ENCODE peak calls at places on chromosomes 11 and 22, in eight cellular contexts. One of them, this sample, is unnamed.

GRCh38 chr11:15236514-15236913 is 121.8 kb downstream of the INSC start:
- DNase-seq in brain microvascular endothelial cell: no peak
- DNase-seq in psoas muscle: no peak
- DNase-seq in fibroblast of lung: no peak
- DNase-seq in cardiac fibroblast: no peak
- DNase-seq in AG04449: no peak
- DNase-seq in upper lobe of right lung: no peak
- DNase-seq in ovary: no peak
- DNase-seq in this sample: no peak

GRCh38 chr11:6599884-6600390 is 3.5 kb downstream of the RRP8 start:
- DNase-seq in ovary: no peak
- DNase-seq in brain microvascular endothelial cell: no peak
- DNase-seq in psoas muscle: no peak
- DNase-seq in upper lobe of right lung: peak
- DNase-seq in AG04449: no peak
- DNase-seq in fibroblast of lung: no peak
- DNase-seq in cardiac fibroblast: no peak
- DNase-seq in this sample: no peak

GRCh38 chr11:75524576-75525432 is 937 bp downstream of the GDPD5 start:
- DNase-seq in psoas muscle: peak
- DNase-seq in upper lobe of right lung: no peak
- DNase-seq in AG04449: no peak
- DNase-seq in brain microvascular endothelial cell: no peak
- DNase-seq in cardiac fibroblast: peak
- DNase-seq in fibroblast of lung: no peak
- DNase-seq in ovary: peak
- DNase-seq in this sample: no peak

GRCh38 chr11:65491614-65492386 is 7.0 kb upstream of the MALAT1 start:
- DNase-seq in psoas muscle: peak
- DNase-seq in AG04449: peak
- DNase-seq in fibroblast of lung: peak
- DNase-seq in brain microvascular endothelial cell: peak
- DNase-seq in upper lobe of right lung: peak
- DNase-seq in cardiac fibroblast: peak
- DNase-seq in ovary: peak
- DNase-seq in this sample: peak

GRCh38 chr11:10302744-10303557 is 1.9 kb upstream of the ADM start:
- DNase-seq in brain microvascular endothelial cell: peak
- DNase-seq in AG04449: no peak
- DNase-seq in upper lobe of right lung: peak
- DNase-seq in cardiac fibroblast: peak
- DNase-seq in fibroblast of lung: peak
- DNase-seq in psoas muscle: peak
- DNase-seq in ovary: peak
- DNase-seq in this sample: peak

GRCh38 chr22:30187726-30188407 is 58.7 kb downstream of the LIF start:
- DNase-seq in brain microvascular endothelial cell: no peak
- DNase-seq in cardiac fibroblast: peak
- DNase-seq in psoas muscle: no peak
- DNase-seq in AG04449: no peak
- DNase-seq in ovary: no peak
- DNase-seq in fibroblast of lung: peak
- DNase-seq in upper lobe of right lung: no peak
- DNase-seq in this sample: peak

GRCh38 chr11:68816917-68817419 is 24.7 kb downstream of the CPT1A start:
- DNase-seq in psoas muscle: no peak
- DNase-seq in fibroblast of lung: peak
- DNase-seq in cardiac fibroblast: no peak
- DNase-seq in brain microvascular endothelial cell: no peak
- DNase-seq in ovary: no peak
- DNase-seq in upper lobe of right lung: no peak
- DNase-seq in AG04449: no peak
- DNase-seq in this sample: no peak

GRCh38 chr22:38601221-38601764 is 31.3 kb upstream of the DMC1 start:
- DNase-seq in fibroblast of lung: no peak
- DNase-seq in ovary: no peak
- DNase-seq in brain microvascular endothelial cell: no peak
- DNase-seq in upper lobe of right lung: no peak
- DNase-seq in psoas muscle: no peak
- DNase-seq in AG04449: no peak
- DNase-seq in cardiac fibroblast: no peak
- DNase-seq in this sample: no peak

GRCh38 chr11:46348986-46349401 is 1.7 kb downstream of the DGKZ start:
- DNase-seq in AG04449: no peak
- DNase-seq in upper lobe of right lung: no peak
- DNase-seq in brain microvascular endothelial cell: no peak
- DNase-seq in psoas muscle: no peak
- DNase-seq in fibroblast of lung: no peak
- DNase-seq in cardiac fibroblast: no peak
- DNase-seq in ovary: no peak
- DNase-seq in this sample: no peak

GRCh38 chr11:94212898-94213297 is 84.3 kb downstream of the PANX1 start:
- DNase-seq in AG04449: no peak
- DNase-seq in psoas muscle: no peak
- DNase-seq in ovary: no peak
- DNase-seq in upper lobe of right lung: no peak
- DNase-seq in fibroblast of lung: no peak
- DNase-seq in cardiac fibroblast: no peak
- DNase-seq in brain microvascular endothelial cell: no peak
- DNase-seq in this sample: no peak

GRCh38 chr11:2631161-2631560 is 68.6 kb downstream of the KCNQ1OT1 start:
- DNase-seq in AG04449: no peak
- DNase-seq in ovary: no peak
- DNase-seq in upper lobe of right lung: no peak
- DNase-seq in brain microvascular endothelial cell: no peak
- DNase-seq in fibroblast of lung: no peak
- DNase-seq in cardiac fibroblast: no peak
- DNase-seq in psoas muscle: no peak
- DNase-seq in this sample: no peak

GRCh38 chr11:82606738-82607137 is 126.9 kb downstream of the FAM181B start:
- DNase-seq in psoas muscle: no peak
- DNase-seq in fibroblast of lung: no peak
- DNase-seq in AG04449: no peak
- DNase-seq in cardiac fibroblast: no peak
- DNase-seq in upper lobe of right lung: no peak
- DNase-seq in brain microvascular endothelial cell: no peak
- DNase-seq in ovary: no peak
- DNase-seq in this sample: no peak

GRCh38 chr22:35910013-35910860 is 118.4 kb downstream of the RBFOX2 start:
- DNase-seq in cardiac fibroblast: no peak
- DNase-seq in ovary: no peak
- DNase-seq in brain microvascular endothelial cell: no peak
- DNase-seq in psoas muscle: no peak
- DNase-seq in fibroblast of lung: peak
- DNase-seq in upper lobe of right lung: no peak
- DNase-seq in AG04449: no peak
- DNase-seq in this sample: no peak

GRCh38 chr11:121895919-121896318 is 220.1 kb downstream of the BLID start:
- DNase-seq in cardiac fibroblast: peak
- DNase-seq in ovary: no peak
- DNase-seq in brain microvascular endothelial cell: no peak
- DNase-seq in upper lobe of right lung: no peak
- DNase-seq in fibroblast of lung: peak
- DNase-seq in psoas muscle: no peak
- DNase-seq in AG04449: no peak
- DNase-seq in this sample: no peak

GRCh38 chr11:37905707-37906417 is 1307.8 kb upstream of the RAG2 start:
- DNase-seq in AG04449: no peak
- DNase-seq in psoas muscle: no peak
- DNase-seq in ovary: peak
- DNase-seq in fibroblast of lung: no peak
- DNase-seq in cardiac fibroblast: no peak
- DNase-seq in brain microvascular endothelial cell: no peak
- DNase-seq in upper lobe of right lung: no peak
- DNase-seq in this sample: no peak

GRCh38 chr11:10544491-10545470 is 3.8 kb upstream of the RNF141 start:
- DNase-seq in upper lobe of right lung: no peak
- DNase-seq in AG04449: no peak
- DNase-seq in cardiac fibroblast: no peak
- DNase-seq in ovary: no peak
- DNase-seq in fibroblast of lung: no peak
- DNase-seq in psoas muscle: peak
- DNase-seq in brain microvascular endothelial cell: no peak
- DNase-seq in this sample: no peak

GRCh38 chr11:110522456-110522855 is 92.7 kb downstream of the FDX1 start:
- DNase-seq in AG04449: no peak
- DNase-seq in brain microvascular endothelial cell: no peak
- DNase-seq in fibroblast of lung: no peak
- DNase-seq in upper lobe of right lung: no peak
- DNase-seq in psoas muscle: no peak
- DNase-seq in cardiac fibroblast: no peak
- DNase-seq in ovary: no peak
- DNase-seq in this sample: peak

GRCh38 chr11:2096001-2096918 is 42.9 kb downstream of the IGF2 start:
- DNase-seq in fibroblast of lung: peak
- DNase-seq in brain microvascular endothelial cell: peak
- DNase-seq in psoas muscle: peak
- DNase-seq in upper lobe of right lung: peak
- DNase-seq in AG04449: peak
- DNase-seq in cardiac fibroblast: peak
- DNase-seq in ovary: no peak
- DNase-seq in this sample: peak

GRCh38 chr22:46351767-46352166 is 16.3 kb downstream of the TRMU start:
- DNase-seq in upper lobe of right lung: peak
- DNase-seq in brain microvascular endothelial cell: no peak
- DNase-seq in psoas muscle: no peak
- DNase-seq in cardiac fibroblast: no peak
- DNase-seq in ovary: no peak
- DNase-seq in AG04449: no peak
- DNase-seq in fibroblast of lung: no peak
- DNase-seq in this sample: no peak

GRCh38 chr11:112454841-112455240 is 194.2 kb upstream of the PLET1 start:
- DNase-seq in upper lobe of right lung: no peak
- DNase-seq in AG04449: no peak
- DNase-seq in psoas muscle: no peak
- DNase-seq in cardiac fibroblast: no peak
- DNase-seq in fibroblast of lung: no peak
- DNase-seq in brain microvascular endothelial cell: no peak
- DNase-seq in ovary: no peak
- DNase-seq in this sample: no peak

GRCh38 chr11:72781313-72782080 is 12.3 kb downstream of the STARD10 start:
- DNase-seq in brain microvascular endothelial cell: no peak
- DNase-seq in fibroblast of lung: no peak
- DNase-seq in upper lobe of right lung: peak
- DNase-seq in psoas muscle: peak
- DNase-seq in AG04449: no peak
- DNase-seq in cardiac fibroblast: no peak
- DNase-seq in ovary: peak
- DNase-seq in this sample: no peak

GRCh38 chr11:118180300-118180703 is 3.9 kb upstream of the SCN2B start:
- DNase-seq in upper lobe of right lung: no peak
- DNase-seq in brain microvascular endothelial cell: no peak
- DNase-seq in psoas muscle: peak
- DNase-seq in cardiac fibroblast: peak
- DNase-seq in ovary: peak
- DNase-seq in AG04449: no peak
- DNase-seq in fibroblast of lung: peak
- DNase-seq in this sample: peak

GRCh38 chr11:66727282-66727882 is 1.6 kb downstream of the SPTBN2 start:
- DNase-seq in fibroblast of lung: peak
- DNase-seq in upper lobe of right lung: no peak
- DNase-seq in ovary: peak
- DNase-seq in psoas muscle: peak
- DNase-seq in brain microvascular endothelial cell: peak
- DNase-seq in AG04449: no peak
- DNase-seq in cardiac fibroblast: no peak
- DNase-seq in this sample: peak

DNA sequence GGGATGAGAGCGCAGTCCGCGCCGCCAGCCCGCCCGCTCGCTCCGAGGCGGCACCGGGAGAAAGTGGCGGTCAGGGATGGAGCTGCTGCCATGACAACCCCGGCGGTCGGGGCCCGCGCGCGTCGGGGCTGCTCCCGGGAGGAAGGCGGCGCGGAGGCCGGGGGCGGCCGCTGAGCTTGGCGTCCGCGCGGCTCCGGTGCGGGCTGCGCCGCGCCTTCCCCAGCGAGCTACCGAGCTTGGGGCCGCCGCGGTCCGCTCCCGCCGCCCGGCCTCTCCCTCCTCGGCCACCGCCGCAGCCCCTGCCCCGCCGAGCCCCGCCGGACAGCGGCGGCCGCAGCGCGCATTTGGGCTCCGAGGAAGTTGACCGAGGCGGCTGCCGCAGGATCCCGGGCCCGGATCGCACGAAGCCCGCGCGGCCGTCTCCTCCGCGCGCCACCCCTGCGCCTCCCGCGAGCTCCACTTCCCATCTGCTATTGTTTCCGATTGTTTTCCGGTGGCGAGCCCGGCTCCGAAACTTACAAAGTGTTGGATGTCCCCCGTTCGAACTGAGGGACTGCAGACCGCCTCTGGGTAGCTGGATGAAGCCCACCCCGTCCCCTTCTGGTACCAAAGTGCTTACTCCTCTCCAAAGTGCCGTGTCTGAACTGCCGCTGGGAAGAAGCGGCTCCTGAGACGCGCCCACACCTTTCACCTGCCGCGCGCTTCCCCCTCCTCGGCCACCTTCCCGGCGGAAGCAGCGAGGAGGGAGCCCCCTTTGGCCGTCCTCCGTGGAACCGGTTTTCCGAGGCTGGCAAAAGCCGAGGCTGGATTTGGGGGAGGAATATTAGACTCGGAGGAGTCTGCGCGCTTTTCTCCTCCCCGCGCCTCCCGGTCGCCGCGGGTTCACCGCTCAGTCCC is 540.3 kb downstream of the NTM start:
- DNase-seq in psoas muscle: no peak
- DNase-seq in AG04449: no peak
- DNase-seq in brain microvascular endothelial cell: peak
- DNase-seq in ovary: no peak
- DNase-seq in upper lobe of right lung: no peak
- DNase-seq in cardiac fibroblast: peak
- DNase-seq in fibroblast of lung: peak
- DNase-seq in this sample: peak
- H3K4me3 ChIP-seq in psoas muscle: peak
- H3K4me3 ChIP-seq in AG04449: peak
- H3K4me3 ChIP-seq in brain microvascular endothelial cell: peak
- H3K4me3 ChIP-seq in ovary: no peak
- H3K4me3 ChIP-seq in upper lobe of right lung: peak
- H3K4me3 ChIP-seq in cardiac fibroblast: peak
- H3K4me3 ChIP-seq in fibroblast of lung: peak
- H3K4me3 ChIP-seq in this sample: peak

GRCh38 chr22:22870577-22871398 is 16.8 kb upstream of the IGLL5 start:
- DNase-seq in cardiac fibroblast: peak
- DNase-seq in AG04449: no peak
- DNase-seq in fibroblast of lung: no peak
- DNase-seq in upper lobe of right lung: no peak
- DNase-seq in ovary: no peak
- DNase-seq in brain microvascular endothelial cell: no peak
- DNase-seq in psoas muscle: no peak
- DNase-seq in this sample: peak
- TF ChIP-seq CTCF in cardiac fibroblast: no peak
- TF ChIP-seq CTCF in AG04449: no peak
- TF ChIP-seq CTCF in fibroblast of lung: no peak
- TF ChIP-seq CTCF in upper lobe of right lung: no peak
- TF ChIP-seq CTCF in ovary: no peak
- TF ChIP-seq CTCF in brain microvascular endothelial cell: no peak
- TF ChIP-seq CTCF in psoas muscle: no peak
- TF ChIP-seq CTCF in this sample: peak

GRCh38 chr22:43411040-43411919 is 534 bp upstream of the MPPED1 start:
- DNase-seq in brain microvascular endothelial cell: no peak
- DNase-seq in ovary: no peak
- DNase-seq in AG04449: no peak
- DNase-seq in cardiac fibroblast: no peak
- DNase-seq in fibroblast of lung: no peak
- DNase-seq in upper lobe of right lung: no peak
- DNase-seq in psoas muscle: peak
- DNase-seq in this sample: no peak
- H3K4me3 ChIP-seq in brain microvascular endothelial cell: no peak
- H3K4me3 ChIP-seq in ovary: peak
- H3K4me3 ChIP-seq in AG04449: no peak
- H3K4me3 ChIP-seq in cardiac fibroblast: no peak
- H3K4me3 ChIP-seq in fibroblast of lung: no peak
- H3K4me3 ChIP-seq in upper lobe of right lung: no peak
- H3K4me3 ChIP-seq in psoas muscle: no peak
- H3K4me3 ChIP-seq in this sample: no peak

GRCh38 chr22:31275576-31275975 is 16.7 kb downstream of the PIK3IP1 start:
- DNase-seq in psoas muscle: no peak
- DNase-seq in cardiac fibroblast: no peak
- DNase-seq in brain microvascular endothelial cell: no peak
- DNase-seq in AG04449: no peak
- DNase-seq in ovary: no peak
- DNase-seq in upper lobe of right lung: no peak
- DNase-seq in fibroblast of lung: no peak
- DNase-seq in this sample: no peak
- TF ChIP-seq CTCF in psoas muscle: no peak
- TF ChIP-seq CTCF in cardiac fibroblast: no peak
- TF ChIP-seq CTCF in brain microvascular endothelial cell: no peak
- TF ChIP-seq CTCF in AG04449: no peak
- TF ChIP-seq CTCF in ovary: no peak
- TF ChIP-seq CTCF in upper lobe of right lung: no peak
- TF ChIP-seq CTCF in fibroblast of lung: no peak
- TF ChIP-seq CTCF in this sample: no peak

This sample was measured in choroid plexus epithelial cell.